ENCODE peak calls at places on chromosomes 12 and 14, in seven cellular contexts. One of them, this sample, is unnamed.

GRCh38 chr14:102182190-102182589 is 42.5 kb downstream of the WDR20 start:
- DNase-seq in GM12878: no peak
- DNase-seq in HepG2: no peak
- DNase-seq in WTC11: no peak
- DNase-seq in A549: no peak
- DNase-seq in HCT116: no peak
- DNase-seq in endothelial cell of umbilical vein: peak; percentile 26
- DNase-seq in this sample: peak; percentile 31

GRCh38 chr12:102920271-102920670 is 3.2 kb upstream of the PAH start:
- DNase-seq in GM12878: no peak
- DNase-seq in HepG2: peak; percentile 94
- DNase-seq in WTC11: no peak
- DNase-seq in A549: no peak
- DNase-seq in HCT116: no peak
- DNase-seq in endothelial cell of umbilical vein: no peak
- DNase-seq in this sample: no peak

GRCh38 chr12:15152864-15153263 is 68.4 kb downstream of the RERG start:
- DNase-seq in GM12878: no peak
- DNase-seq in HepG2: no peak
- DNase-seq in WTC11: no peak
- DNase-seq in A549: no peak
- DNase-seq in HCT116: no peak
- DNase-seq in endothelial cell of umbilical vein: peak; percentile 93
- DNase-seq in this sample: no peak

GRCh38 chr12:65685514-65685913 is 138.8 kb upstream of the HMGA2 start:
- DNase-seq in GM12878: no peak
- DNase-seq in HepG2: peak; percentile 24
- DNase-seq in WTC11: no peak
- DNase-seq in A549: no peak
- DNase-seq in HCT116: peak; percentile 29
- DNase-seq in endothelial cell of umbilical vein: peak; percentile 63
- DNase-seq in this sample: peak; percentile 54

GRCh38 chr12:51693569-51693968 is 102.5 kb downstream of the SCN8A start:
- DNase-seq in GM12878: no peak
- DNase-seq in HepG2: no peak
- DNase-seq in WTC11: no peak
- DNase-seq in A549: no peak
- DNase-seq in HCT116: no peak
- DNase-seq in endothelial cell of umbilical vein: no peak
- DNase-seq in this sample: no peak

GRCh38 chr14:68526420-68527105 is 266.3 kb downstream of the ZFP36L1 start:
- DNase-seq in GM12878: no peak
- DNase-seq in HepG2: no peak
- DNase-seq in WTC11: no peak
- DNase-seq in A549: no peak
- DNase-seq in HCT116: no peak
- DNase-seq in endothelial cell of umbilical vein: peak; percentile 64
- DNase-seq in this sample: peak; percentile 8

GRCh38 chr12:14207946-14208612 is 157.4 kb upstream of the ATF7IP start:
- DNase-seq in GM12878: no peak
- DNase-seq in HepG2: peak; percentile 25
- DNase-seq in WTC11: no peak
- DNase-seq in A549: no peak
- DNase-seq in HCT116: peak; percentile 55
- DNase-seq in endothelial cell of umbilical vein: no peak
- DNase-seq in this sample: no peak

GRCh38 chr14:55454264-55455151 is 14.1 kb upstream of the TBPL2 start:
- DNase-seq in GM12878: no peak
- DNase-seq in HepG2: peak; percentile 16
- DNase-seq in WTC11: no peak
- DNase-seq in A549: no peak
- DNase-seq in HCT116: peak; percentile 83
- DNase-seq in endothelial cell of umbilical vein: peak; percentile 81
- DNase-seq in this sample: peak; percentile 62

GRCh38 chr14:59265808-59266207 is 77.3 kb downstream of the DAAM1 start:
- DNase-seq in GM12878: no peak
- DNase-seq in HepG2: no peak
- DNase-seq in WTC11: no peak
- DNase-seq in A549: no peak
- DNase-seq in HCT116: no peak
- DNase-seq in endothelial cell of umbilical vein: no peak
- DNase-seq in this sample: no peak

GRCh38 chr12:112901271-112901670 is 5.5 kb upstream of the OAS1 start:
- DNase-seq in GM12878: no peak
- DNase-seq in HepG2: no peak
- DNase-seq in WTC11: no peak
- DNase-seq in A549: no peak
- DNase-seq in HCT116: no peak
- DNase-seq in endothelial cell of umbilical vein: peak; percentile 12
- DNase-seq in this sample: no peak

GRCh38 chr12:112900298-112901145 is 6.2 kb upstream of the OAS1 start:
- DNase-seq in GM12878: no peak
- DNase-seq in HepG2: peak; percentile 46
- DNase-seq in WTC11: peak; percentile 41
- DNase-seq in A549: peak; percentile 61
- DNase-seq in HCT116: peak; percentile 80
- DNase-seq in endothelial cell of umbilical vein: peak; percentile 58
- DNase-seq in this sample: peak; percentile 69

GRCh38 chr12:112892821-112893220 is 13.9 kb upstream of the OAS1 start:
- DNase-seq in GM12878: no peak
- DNase-seq in HepG2: no peak
- DNase-seq in WTC11: no peak
- DNase-seq in A549: no peak
- DNase-seq in HCT116: no peak
- DNase-seq in endothelial cell of umbilical vein: no peak
- DNase-seq in this sample: no peak

GRCh38 chr12:112894128-112894527 is 12.6 kb upstream of the OAS1 start:
- DNase-seq in GM12878: no peak
- DNase-seq in HepG2: no peak
- DNase-seq in WTC11: no peak
- DNase-seq in A549: no peak
- DNase-seq in HCT116: no peak
- DNase-seq in endothelial cell of umbilical vein: no peak
- DNase-seq in this sample: no peak

GRCh38 chr12:112898380-112898779 is 8.4 kb upstream of the OAS1 start:
- DNase-seq in GM12878: no peak
- DNase-seq in HepG2: no peak
- DNase-seq in WTC11: no peak
- DNase-seq in A549: no peak
- DNase-seq in HCT116: no peak
- DNase-seq in endothelial cell of umbilical vein: no peak
- DNase-seq in this sample: no peak
- TF ChIP-seq MAX in GM12878: no peak
- TF ChIP-seq MAX in HepG2: no peak
- TF ChIP-seq MAX in WTC11: no peak
- TF ChIP-seq MAX in A549: no peak
- TF ChIP-seq MAX in HCT116: no peak
- TF ChIP-seq MAX in endothelial cell of umbilical vein: no peak
- TF ChIP-seq MAX in this sample: no peak

DNA sequence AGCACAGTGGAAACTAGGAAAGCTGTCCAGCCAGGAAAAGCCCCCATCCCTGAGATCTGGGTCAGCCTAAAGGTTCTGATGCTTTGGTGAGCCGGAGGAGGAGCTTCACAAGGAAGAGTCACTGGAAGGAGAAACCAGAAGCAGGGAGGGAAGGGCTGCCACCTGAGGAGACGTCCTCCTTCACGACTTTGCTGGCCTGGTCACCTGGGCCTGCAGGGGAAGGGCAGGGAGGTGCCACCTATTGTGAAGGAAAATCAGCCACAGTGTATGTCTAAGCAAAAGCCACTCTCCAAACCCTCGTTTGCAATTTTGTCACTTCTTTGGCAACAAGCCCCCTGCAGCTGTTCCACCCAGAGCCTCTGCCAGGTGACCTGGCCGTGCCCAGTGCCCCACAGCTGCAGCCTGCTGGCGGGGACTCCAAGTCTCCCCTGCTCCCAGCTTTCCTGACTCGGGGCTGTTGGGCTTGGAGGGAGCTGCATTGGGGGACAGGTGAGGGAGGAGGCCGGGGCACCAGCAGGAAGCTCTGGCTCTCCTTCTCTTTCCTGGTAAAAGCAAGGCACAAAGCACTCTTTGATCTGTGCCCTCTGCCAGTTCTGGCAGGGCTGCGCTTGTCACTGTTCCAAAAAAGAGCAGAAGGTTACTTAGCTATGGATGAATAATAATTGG is 120.9 kb upstream of the BCL2L14 start:
- DNase-seq in GM12878: no peak
- DNase-seq in HepG2: no peak
- DNase-seq in WTC11: no peak
- DNase-seq in A549: no peak
- DNase-seq in HCT116: no peak
- DNase-seq in endothelial cell of umbilical vein: no peak
- DNase-seq in this sample: no peak
- TF ChIP-seq MAX in GM12878: no peak
- TF ChIP-seq MAX in HepG2: no peak
- TF ChIP-seq MAX in WTC11: no peak
- TF ChIP-seq MAX in A549: no peak
- TF ChIP-seq MAX in HCT116: no peak
- TF ChIP-seq MAX in endothelial cell of umbilical vein: no peak
- TF ChIP-seq MAX in this sample: no peak

DNA sequence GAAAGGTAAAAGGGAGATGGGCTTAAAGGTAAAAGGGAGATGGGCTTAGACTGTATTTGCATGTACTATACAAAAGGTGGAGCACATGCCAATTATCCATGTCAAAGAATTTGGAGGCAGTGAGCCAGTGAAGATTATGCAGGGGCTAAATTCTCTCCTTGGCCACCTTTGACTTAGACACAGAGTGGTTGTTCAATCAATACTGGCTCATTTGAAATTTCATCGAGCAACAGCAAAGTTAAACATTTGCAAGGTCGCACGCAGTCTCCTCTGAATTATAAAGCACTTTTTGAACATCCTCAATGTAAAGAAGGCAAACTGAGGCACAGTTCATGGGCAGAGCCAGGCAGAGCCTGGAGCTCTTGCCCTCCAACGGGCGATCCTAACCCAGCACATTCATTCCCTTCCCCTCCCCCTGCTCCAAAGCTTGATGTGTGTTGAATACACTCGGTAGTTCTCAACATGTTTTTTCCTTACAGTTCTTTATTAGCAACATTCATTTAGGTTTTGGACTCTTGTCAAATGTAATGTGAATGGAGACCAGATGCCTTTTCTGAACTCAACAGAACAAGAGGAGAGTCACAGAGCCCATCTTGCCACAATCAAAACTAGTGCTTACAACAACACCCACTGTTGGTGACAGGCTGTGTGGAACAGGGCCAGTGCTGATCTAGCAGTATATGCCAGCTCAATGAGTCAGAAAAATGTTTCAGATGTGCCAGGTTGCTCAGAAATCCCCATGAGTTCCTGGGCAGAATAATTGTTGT is 169.6 kb upstream of the G2E3 start:
- DNase-seq in GM12878: no peak
- DNase-seq in HepG2: no peak
- DNase-seq in WTC11: no peak
- DNase-seq in A549: no peak
- DNase-seq in HCT116: no peak
- DNase-seq in endothelial cell of umbilical vein: no peak
- DNase-seq in this sample: no peak
- TF ChIP-seq MAX in GM12878: no peak
- TF ChIP-seq MAX in HepG2: no peak
- TF ChIP-seq MAX in WTC11: no peak
- TF ChIP-seq MAX in A549: no peak
- TF ChIP-seq MAX in HCT116: no peak
- TF ChIP-seq MAX in endothelial cell of umbilical vein: no peak
- TF ChIP-seq MAX in this sample: no peak

DNA sequence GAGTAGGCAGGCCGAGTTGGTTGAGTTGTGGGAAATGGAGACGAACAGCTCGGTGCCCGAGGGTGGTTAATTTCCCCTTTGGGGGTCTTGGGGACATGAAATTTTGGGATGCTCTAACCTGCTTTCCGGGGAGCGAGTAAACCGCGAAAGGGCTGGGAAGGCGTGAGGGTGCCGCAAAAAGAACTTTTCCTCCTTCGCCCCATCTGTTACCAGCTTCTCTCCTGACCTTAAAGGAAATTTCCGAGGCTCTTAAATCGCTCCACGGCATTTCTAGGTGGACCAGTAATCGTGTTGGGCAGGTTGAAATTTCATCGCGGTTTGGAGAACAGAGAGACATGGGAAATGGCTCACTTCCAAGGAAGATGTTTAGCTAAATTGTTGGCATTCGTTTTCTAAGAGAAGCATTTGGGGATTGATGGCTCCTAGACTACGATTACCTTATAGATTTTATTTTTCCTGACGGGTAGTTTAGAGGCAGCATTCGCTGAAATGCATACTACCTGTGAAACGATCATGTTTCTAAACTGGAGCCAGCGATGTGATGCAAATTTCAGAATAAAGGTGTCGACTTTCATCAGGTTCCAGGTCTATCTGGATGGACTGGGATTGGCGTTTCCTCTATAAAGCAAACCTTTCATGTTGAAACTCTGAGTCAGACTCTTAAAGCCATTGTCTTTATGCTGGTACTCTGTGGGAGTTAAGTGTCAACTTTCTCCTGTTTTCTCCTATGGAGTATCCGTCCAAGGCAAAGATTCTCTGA is 414.5 kb downstream of the PCNX1 start:
- DNase-seq in GM12878: no peak
- DNase-seq in HepG2: peak; percentile 72
- DNase-seq in WTC11: no peak
- DNase-seq in A549: peak; percentile 19
- DNase-seq in HCT116: peak; percentile 65
- DNase-seq in endothelial cell of umbilical vein: peak; percentile 62
- DNase-seq in this sample: peak; percentile 21
- TF ChIP-seq MAX in GM12878: no peak
- TF ChIP-seq MAX in HepG2: no peak
- TF ChIP-seq MAX in WTC11: no peak
- TF ChIP-seq MAX in A549: no peak
- TF ChIP-seq MAX in HCT116: peak; percentile 43
- TF ChIP-seq MAX in endothelial cell of umbilical vein: no peak
- TF ChIP-seq MAX in this sample: no peak

DNA sequence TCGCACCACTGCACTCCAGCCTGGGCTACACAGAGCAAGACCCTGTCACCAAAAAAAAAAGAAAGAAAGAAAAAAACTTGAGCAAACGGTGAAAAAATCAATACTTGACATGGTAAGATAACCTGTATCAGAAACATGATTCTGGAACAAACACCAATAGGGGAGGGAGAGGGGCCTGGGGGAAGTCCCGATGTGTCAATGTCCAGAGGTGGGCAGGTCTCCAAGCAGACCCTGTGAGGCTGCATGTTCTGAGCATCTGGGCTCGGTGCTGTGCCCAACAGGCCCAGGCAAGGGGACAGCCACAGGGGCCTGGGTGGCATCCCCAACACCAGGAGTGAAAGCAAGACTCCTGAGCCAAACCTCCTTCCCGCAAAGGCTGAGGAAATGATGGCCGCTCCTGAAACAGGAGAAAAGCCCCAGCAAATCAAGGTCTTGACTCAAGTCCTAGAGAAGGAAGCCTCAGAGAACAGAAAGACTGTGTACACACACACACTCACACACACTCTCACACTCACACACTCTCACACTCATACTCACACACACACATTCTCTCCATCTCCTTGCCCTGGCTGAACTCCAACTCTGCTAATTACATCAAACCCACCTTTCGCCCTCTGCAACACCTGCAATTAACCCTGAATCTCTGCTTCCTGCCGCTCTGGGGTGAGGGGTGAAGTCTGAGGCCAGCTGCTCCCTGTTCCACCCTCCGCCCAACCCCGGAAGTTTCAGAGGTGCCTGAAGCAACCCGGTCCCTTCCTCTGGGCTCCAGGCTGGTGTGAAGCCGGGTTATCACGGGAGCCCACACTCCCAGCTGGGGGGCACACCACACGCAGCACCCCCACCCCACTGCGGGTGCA is 20.4 kb downstream of the CCDC88C start:
- DNase-seq in GM12878: no peak
- DNase-seq in HepG2: no peak
- DNase-seq in WTC11: peak; percentile 51
- DNase-seq in A549: no peak
- DNase-seq in HCT116: no peak
- DNase-seq in endothelial cell of umbilical vein: peak; percentile 17
- DNase-seq in this sample: peak; percentile 20
- TF ChIP-seq MAX in GM12878: no peak
- TF ChIP-seq MAX in HepG2: no peak
- TF ChIP-seq MAX in WTC11: no peak
- TF ChIP-seq MAX in A549: no peak
- TF ChIP-seq MAX in HCT116: no peak
- TF ChIP-seq MAX in endothelial cell of umbilical vein: no peak
- TF ChIP-seq MAX in this sample: no peak

This sample was measured in NB4.